ENCODE peak calls at places on chromosomes 5 and 9, in six cellular contexts. G is epithelial cell of prostate, W is mesendoderm, Q is NCI-H1092, S is NCI-H1436, K is ovary. P is an unnamed sample.

GRCh38 chr5:176653401-176653800 is 6.1 kb downstream of the TSPAN17 start:
- DNase-seq in G (peak; percentile 39), K (no peak), W (no peak), S (no peak), Q (no peak), P (no peak)

GRCh38 chr9:95058121-95058785 is 259.3 kb downstream of the FANCC start:
- DNase-seq in S (no peak), W (no peak), G (no peak), Q (no peak), K (no peak), P (no peak)

GRCh38 chr9:77735515-77735914 is 87.4 kb upstream of the GNA14 start:
- DNase-seq in W (peak; percentile 33), S (no peak), K (no peak), Q (no peak), G (no peak), P (no peak)

GRCh38 chr5:151094054-151094858 is 13.4 kb upstream of the TNIP1 start:
- DNase-seq in K (no peak), G (no peak), S (no peak), W (no peak), Q (no peak), P (no peak)

GRCh38 chr9:91778031-91778430 is 172.0 kb downstream of the ROR2 start:
- DNase-seq in Q (no peak), W (no peak), S (no peak), K (no peak), G (no peak), P (no peak)

GRCh38 chr9:121885345-121885901 is 207.7 kb downstream of the TTLL11 start:
- DNase-seq in W (no peak), K (no peak), G (no peak), S (no peak), Q (no peak), P (no peak)

GRCh38 chr9:133492061-133493021 is 13.4 kb upstream of the SLC2A6 start:
- DNase-seq in K (no peak), S (no peak), W (no peak), G (no peak), Q (no peak), P (no peak)

GRCh38 chr9:108549184-108549583 is 306.6 kb downstream of the ACTL7B start:
- DNase-seq in G (peak; percentile 96), Q (no peak), K (no peak), W (no peak), S (no peak), P (no peak)

GRCh38 chr9:130887494-130888144 is 9.0 kb downstream of the QRFP start:
- DNase-seq in K (no peak), S (no peak), W (no peak), Q (no peak), G (no peak), P (no peak)

GRCh38 chr5:9239071-9239470 is 306.8 kb downstream of the SEMA5A start:
- DNase-seq in G (peak; percentile 51), W (no peak), S (no peak), K (no peak), Q (no peak), P (no peak)

GRCh38 chr9:17810728-17811634 is 232.1 kb downstream of the SH3GL2 start:
- DNase-seq in K (peak; percentile 34), Q (peak; percentile 72), G (no peak), W (peak; percentile 50), S (peak; percentile 66), P (peak; percentile 76)

GRCh38 chr5:101942321-101942882 is 353.7 kb downstream of the SLCO4C1 start:
- DNase-seq in Q (no peak), S (peak; percentile 61), G (no peak), K (no peak), W (peak; percentile 74), P (peak; percentile 61)

GRCh38 chr9:88524911-88525310 is 10.1 kb upstream of the NXNL2 start:
- DNase-seq in W (no peak), K (no peak), G (no peak), Q (no peak), S (no peak), P (no peak)

GRCh38 chr9:134532084-134532483 is 109.5 kb upstream of the COL5A1 start:
- DNase-seq in S (no peak), W (no peak), Q (no peak), K (no peak), G (no peak), P (no peak)

GRCh38 chr5:142246263-142246662 is 78.6 kb downstream of the SPRY4 start:
- DNase-seq in W (peak; percentile 59), S (no peak), G (peak; percentile 24), Q (no peak), K (no peak), P (peak; percentile 50)

GRCh38 chr9:89872913-89873707 is 268.3 kb downstream of the GADD45G start:
- DNase-seq in W (no peak), S (no peak), Q (no peak), K (no peak), G (no peak), P (no peak)

GRCh38 chr9:108562176-108562575 is 293.6 kb downstream of the ACTL7B start:
- DNase-seq in S (no peak), G (peak; percentile 100), W (no peak), Q (no peak), K (no peak), P (no peak)

GRCh38 chr5:134992148-134992547 is 24.4 kb downstream of the CATSPER3 start:
- DNase-seq in W (no peak), S (no peak), K (no peak), Q (no peak), G (no peak), P (no peak)

GRCh38 chr5:28726815-28727214 is 1688.4 kb upstream of the CDH9 start:
- DNase-seq in Q (no peak), K (no peak), G (no peak), W (no peak), S (no peak), P (no peak)

GRCh38 chr5:176611435-176611834 is 1.5 kb upstream of the GPRIN1 start:
- DNase-seq in G (peak; percentile 29), Q (no peak), K (peak; percentile 64), S (no peak), W (peak; percentile 81), P (no peak)

GRCh38 chr5:124740055-124740454 is 6.4 kb downstream of the ZNF608 start:
- DNase-seq in K (no peak), S (no peak), W (peak; percentile 66), Q (no peak), G (no peak), P (no peak)

GRCh38 chr9:131252120-131252519 is 24.2 kb downstream of the FAM78A start:
- DNase-seq in G (no peak), W (no peak), K (no peak), S (no peak), Q (no peak), P (no peak)

GRCh38 chr9:96367943-96368342 is 15.6 kb downstream of the SLC35D2 start:
- DNase-seq in Q (no peak), W (no peak), G (no peak), S (no peak), K (no peak), P (no peak)